ENCODE peak calls at places on chromosomes 7 and 10, in five cellular contexts. V is A549, B is H1, M is HepG2, E is K562. K is an unnamed sample.

GRCh38 chr7:30879139-30880089 is 32.2 kb upstream of the AQP1 start:
- DNase-seq in M (no peak), V (no peak), E (no peak), B (no peak), K (no peak)

GRCh38 chr7:129781856-129782256 is 170.3 kb downstream of the NRF1 start:
- DNase-seq in B (peak; percentile 90), V (no peak), M (no peak), E (peak; percentile 57), K (no peak)

GRCh38 chr7:155653773-155654172 is 9.3 kb downstream of the RBM33 start:
- DNase-seq in M (no peak), B (no peak), V (no peak), E (no peak), K (no peak)

GRCh38 chr10:24756283-24756682 is 32.6 kb upstream of the ARHGAP21 start:
- DNase-seq in M (no peak), B (peak; percentile 8), V (no peak), E (no peak), K (no peak)

GRCh38 chr10:12111528-12111927 is 17.9 kb upstream of the SEC61A2 start:
- DNase-seq in E (no peak), V (no peak), B (no peak), M (no peak), K (no peak)

GRCh38 chr7:53604201-53604600 is 568.8 kb downstream of the POM121L12 start:
- DNase-seq in M (no peak), B (no peak), E (no peak), V (no peak), K (no peak)

GRCh38 chr10:113479346-113480080 is 73.3 kb upstream of the HABP2 start:
- DNase-seq in M (no peak), E (no peak), B (no peak), V (no peak), K (no peak)

GRCh38 chr7:117007285-117007684 is 54.0 kb downstream of the ST7 start:
- DNase-seq in B (no peak), E (no peak), V (no peak), M (no peak), K (no peak)

GRCh38 chr10:123772645-123773508 is 106.7 kb downstream of the GPR26 start:
- DNase-seq in E (no peak), B (no peak), M (no peak), V (no peak), K (no peak)

GRCh38 chr10:132910901-132911711 is 31.3 kb downstream of the CFAP46 start:
- DNase-seq in M (no peak), E (no peak), B (no peak), V (no peak), K (no peak)

GRCh38 chr10:73601486-73601921 is 10.4 kb upstream of the USP54 start:
- DNase-seq in V (peak; percentile 42), M (no peak), E (no peak), B (no peak), K (peak; percentile 69)

GRCh38 chr10:132653721-132654120 is 116.1 kb downstream of the INPP5A start:
- DNase-seq in B (no peak), E (no peak), V (no peak), M (no peak), K (no peak)

GRCh38 chr10:51895209-51895608 is 195.8 kb upstream of the CSTF2T start:
- DNase-seq in B (no peak), M (no peak), V (no peak), E (no peak), K (no peak)

GRCh38 chr7:1898628-1899185 is 228.6 kb downstream of the ELFN1 start:
- DNase-seq in E (no peak), M (no peak), B (no peak), V (no peak), K (no peak)

GRCh38 chr10:103854265-103854686 is 1.1 kb downstream of the SH3PXD2A start:
- DNase-seq in B (peak; percentile 64), V (peak; percentile 29), E (no peak), M (peak; percentile 80), K (no peak)

GRCh38 chr7:65489260-65489767 is 115.7 kb downstream of the ZNF92 start:
- DNase-seq in E (no peak), V (no peak), M (no peak), B (no peak), K (peak; percentile 5)

GRCh38 chr7:64045301-64046040 is at the start of gene ZNF727:
- DNase-seq in M (no peak), B (no peak), V (no peak), E (peak; percentile 11), K (no peak)

GRCh38 chr7:93973134-93973533 is 31.0 kb downstream of the BET1 start:
- DNase-seq in B (no peak), M (no peak), E (no peak), V (no peak), K (no peak)

GRCh38 chr7:112204072-112204775 is 2.0 kb downstream of the DOCK4 start:
- DNase-seq in B (no peak), V (no peak), E (no peak), M (no peak), K (peak; percentile 59)

GRCh38 chr10:100325164-100325563 is 4.9 kb downstream of the PKD2L1 start:
- DNase-seq in V (no peak), M (no peak), E (peak; percentile 56), B (peak; percentile 75), K (no peak)

GRCh38 chr7:95867309-95867708 is 95.0 kb downstream of the DYNC1I1 start:
- DNase-seq in E (no peak), V (no peak), M (no peak), B (no peak), K (no peak)

GRCh38 chr7:75980126-75980864 is 14.1 kb downstream of the TMEM120A start:
- DNase-seq in E (no peak), M (no peak), B (no peak), V (no peak), K (no peak)

GRCh38 chr10:33657154-33657900 is 322.9 kb upstream of the NRP1 start:
- DNase-seq in V (peak; percentile 67), M (peak; percentile 71), B (no peak), E (no peak), K (peak; percentile 37)

GRCh38 chr7:33744293-33744692 is 161.0 kb upstream of the BMPER start:
- DNase-seq in E (peak; percentile 54), V (peak; percentile 48), M (peak; percentile 58), B (no peak), K (peak; percentile 34)

GRCh38 chr10:99975942-99976809 is 33.6 kb downstream of the DNMBP start:
- DNase-seq in E (no peak), M (no peak), V (no peak), B (no peak), K (peak; percentile 58)

GRCh38 chr10:7488418-7488829 is 77.6 kb upstream of the SFMBT2 start:
- DNase-seq in B (no peak), M (peak; percentile 52), V (peak; percentile 34), E (no peak), K (no peak)

GRCh38 chr7:36262706-36263484 is 109.8 kb downstream of the EEPD1 start:
- DNase-seq in M (no peak), V (no peak), B (no peak), E (no peak), K (no peak)
- H3K27ac ChIP-seq in M (no peak overlapping the region), V (peak overlapping the region; percentile 59), B (no peak overlapping the region), E (no peak overlapping the region), K (no peak overlapping the region)

DNA sequence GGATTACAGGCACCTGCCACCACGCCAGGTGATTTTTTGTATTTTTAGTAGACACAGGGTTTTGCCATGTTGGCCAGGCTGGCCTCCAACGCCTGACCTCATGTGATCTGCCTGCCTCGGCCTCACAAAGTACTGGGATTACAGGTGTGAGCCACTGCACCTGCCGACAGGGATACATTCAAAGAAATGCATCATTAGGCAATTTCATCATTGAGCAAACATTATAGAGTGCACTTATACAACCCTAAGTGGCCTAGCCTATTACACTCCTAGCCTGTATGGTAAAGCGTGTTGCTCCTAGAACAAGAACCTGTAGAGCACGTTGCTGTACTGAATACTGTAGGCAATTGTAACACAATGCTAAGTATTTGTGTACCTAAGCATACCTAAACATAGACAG is 350.3 kb downstream of the GALNT17 start:
- DNase-seq in M (no peak), V (no peak), E (no peak), B (no peak), K (no peak)
- TF ChIP-seq MAX in M (no peak), V (no peak), E (no peak), B (no peak), K (no peak)

GRCh38 chr7:157446322-157446721 is 109.5 kb downstream of the DNAJB6 start:
- DNase-seq in M (no peak), E (no peak), V (no peak), B (no peak), K (no peak)
- TF ChIP-seq JUN in M (no peak), E (no peak), V (no peak), B (no peak), K (no peak)

DNA sequence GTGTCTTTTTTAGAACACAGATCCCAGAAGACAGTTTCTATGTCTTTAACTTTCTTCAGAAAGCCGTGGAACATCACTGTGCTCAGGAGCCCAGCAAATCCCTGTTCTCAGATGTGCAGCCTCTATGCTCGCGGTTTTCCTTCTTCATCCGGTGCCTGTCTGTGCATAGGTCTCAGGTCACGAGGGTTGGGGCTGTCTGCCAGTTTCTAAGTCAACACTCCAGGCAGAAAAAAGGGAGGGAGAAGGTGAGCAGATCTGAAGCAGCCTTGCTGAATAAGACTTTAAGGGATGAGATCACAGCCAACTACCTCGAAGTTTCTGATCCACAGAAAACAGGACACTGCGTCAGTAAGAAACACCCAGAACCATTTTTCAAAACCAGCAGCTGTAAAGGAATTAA is 68.4 kb downstream of the CRTAC1 start:
- DNase-seq in M (no peak), E (no peak), V (no peak), B (no peak), K (no peak)
- H3K27ac ChIP-seq in M (no peak overlapping the region), E (no peak overlapping the region), V (no peak overlapping the region), B (no peak overlapping the region), K (no peak overlapping the region)

GRCh38 chr7:19772323-19772722 is 1.1 kb downstream of the TMEM196 start:
- DNase-seq in B (no peak), M (no peak), E (no peak), V (no peak), K (no peak)
- TF ChIP-seq MAX in B (no peak), M (no peak), E (no peak), V (no peak), K (no peak)